ENCODE peak calls at places on chromosomes 2 and 18, in five cellular contexts. C is NT2/D1, L is SJSA1, J is endodermal cell, O is left ventricle myocardium inferior. A is an unnamed sample. For H3K4me1, the result is how much of the 10 kb centered on the place peaks cover.

GRCh38 chr2:110983130-110983529 is 137.6 kb upstream of the BCL2L11 start:
- DNase-seq in C (no peak), J (no peak), O (no peak), L (no peak), A (no peak)

GRCh38 chr2:127454595-127455565 is 36.7 kb downstream of the PROC start:
- DNase-seq in J (no peak), C (no peak), L (no peak), O (no peak), A (no peak)

GRCh38 chr2:44169155-44169898 is 652 bp downstream of the PPM1B start:
- DNase-seq in O (peak), J (peak), L (peak), C (no peak), A (no peak)

GRCh38 chr2:151973901-151974199 is 125.0 kb downstream of the CACNB4 start:
- DNase-seq in J (peak), C (no peak), L (no peak), O (peak), A (no peak)

GRCh38 chr2:120287183-120288015 is 34.7 kb downstream of the RALB start:
- DNase-seq in J (no peak), C (no peak), L (peak), O (no peak), A (peak)

GRCh38 chr2:160229591-160229990 is 29.5 kb upstream of the ITGB6 start:
- DNase-seq in L (no peak), O (no peak), J (no peak), C (no peak), A (no peak)

GRCh38 chr2:206086683-206087350 is 843 bp upstream of the INO80D start:
- DNase-seq in L (no peak), J (no peak), C (no peak), O (no peak), A (no peak)

GRCh38 chr2:226131299-226131784 is 668.3 kb downstream of the IRS1 start:
- DNase-seq in J (no peak), L (no peak), C (no peak), O (peak), A (no peak)

GRCh38 chr2:188089896-188090295 is 201.8 kb upstream of the GULP1 start:
- DNase-seq in O (no peak), C (no peak), L (no peak), J (no peak), A (no peak)

GRCh38 chr18:47898055-47898454 is 32.4 kb downstream of the SMAD2 start:
- DNase-seq in L (no peak), J (no peak), C (no peak), O (no peak), A (no peak)

GRCh38 chr2:158926478-158926948 is 41.9 kb upstream of the TANC1 start:
- DNase-seq in O (no peak), L (peak), C (no peak), J (no peak), A (no peak)

DNA sequence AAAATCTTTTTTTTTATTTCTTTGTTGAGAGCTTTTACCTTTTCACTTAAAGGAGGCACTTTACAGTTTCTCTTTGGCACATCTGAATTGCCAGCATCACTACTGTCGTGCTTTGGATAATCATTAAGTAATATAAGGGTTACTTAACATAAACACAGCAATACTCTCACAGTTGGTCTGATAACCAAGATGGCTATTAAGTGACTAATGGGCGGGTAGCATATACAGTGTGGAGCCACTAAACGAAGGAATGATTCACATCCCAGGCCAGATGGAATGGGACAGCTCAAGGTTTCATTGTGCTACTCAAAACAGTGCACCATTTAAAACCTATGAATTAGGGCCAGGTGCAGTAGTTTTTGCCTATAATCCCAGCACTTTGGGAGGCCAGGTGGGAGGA is 28.1 kb downstream of the USP37 start:
- DNase-seq in L (no peak), C (no peak), J (no peak), O (no peak), A (no peak)
- H3K4me3 ChIP-seq in L (no peak), C (no peak), J (no peak), O (no peak), A (no peak)

GRCh38 chr2:108585446-108585845 is 51.2 kb downstream of the LIMS1 start:
- DNase-seq in C (no peak), L (no peak), J (no peak), O (no peak), A (no peak)
- H3K4me1 ChIP-seq in C (under half), L (half or more), J (under half), O (half or more), A (under half)

GRCh38 chr18:62064361-62064760 is 122.5 kb downstream of the PIGN start:
- DNase-seq in C (no peak), L (no peak), O (no peak), J (no peak), A (no peak)
- H3K4me3 ChIP-seq in C (no peak), L (no peak), O (no peak), J (no peak), A (no peak)

GRCh38 chr2:227402321-227402720 is 14.6 kb upstream of the SCYGR1 start:
- DNase-seq in O (no peak), C (no peak), J (no peak), L (no peak), A (no peak)
- H3K4me1 ChIP-seq in O (under half), C (under half), J (under half), L (under half), A (under half)

GRCh38 chr2:8234253-8234652 is 447.6 kb upstream of the ID2 start:
- DNase-seq in C (no peak), O (no peak), L (no peak), J (no peak), A (no peak)
- H3K4me3 ChIP-seq in C (no peak), O (no peak), L (no peak), J (no peak), A (no peak)

A was measured in keratinocyte.